ENCODE peak calls at places on chromosomes 12 and 14, in seven cellular contexts. B is Peyer's patch; O is coronary artery; T is endothelial cell of umbilical vein; R is A549; I is activated gamma-delta T cell treated with anti-CD3 and anti-CD28 coated beads, Interleukin-2, amount 50 U/mL, for 16 hours; Y is T-helper 17 cell. S is an unnamed sample.

GRCh38 chr14:24369463-24369862 is 1.5 kb downstream of the NFATC4 start:
- DNase-seq in R (no peak), T (no peak), O (no peak), Y (no peak), B (no peak), I (no peak), S (no peak)

GRCh38 chr12:89225401-89225800 is 126.9 kb downstream of the DUSP6 start:
- DNase-seq in O (no peak), B (peak), R (no peak), T (peak), I (peak), Y (peak), S (peak)

GRCh38 chr14:49545071-49545470 is 41.1 kb downstream of the RPS29 start:
- DNase-seq in Y (no peak), T (no peak), I (no peak), R (no peak), O (no peak), B (no peak), S (no peak)

GRCh38 chr14:93126124-93126523 is 10.4 kb upstream of the ITPK1 start:
- DNase-seq in Y (no peak), R (no peak), B (no peak), I (no peak), T (no peak), O (no peak), S (peak)

GRCh38 chr12:20050166-20050565 is 318.2 kb upstream of the PDE3A start:
- DNase-seq in I (no peak), O (no peak), R (no peak), T (peak), B (no peak), Y (no peak), S (no peak)

GRCh38 chr12:126248871-126249403 is 1183.7 kb downstream of the AACS start:
- DNase-seq in O (no peak), B (no peak), Y (no peak), R (no peak), I (no peak), T (no peak), S (no peak)

GRCh38 chr12:22615963-22616501 is 8.9 kb upstream of the ETNK1 start:
- DNase-seq in T (no peak), R (no peak), B (no peak), I (no peak), O (no peak), Y (no peak), S (no peak)

GRCh38 chr14:73786942-73787759 is 64.5 kb upstream of the PTGR2 start:
- DNase-seq in O (peak), Y (peak), B (peak), T (peak), R (no peak), I (no peak), S (peak)

GRCh38 chr14:71165121-71165574 is 257.9 kb downstream of the PCNX1 start:
- DNase-seq in T (no peak), R (no peak), I (no peak), Y (no peak), B (peak), O (no peak), S (no peak)

GRCh38 chr14:62162998-62163589 is 400.9 kb downstream of the SNAPC1 start:
- DNase-seq in B (no peak), Y (no peak), T (peak), O (no peak), R (peak), I (no peak), S (no peak)

GRCh38 chr12:47838286-47838931 is 18.7 kb upstream of the HDAC7 start:
- DNase-seq in B (no peak), I (no peak), T (peak), R (peak), Y (no peak), O (peak), S (no peak)

GRCh38 chr12:52873832-52874572 is 25.2 kb upstream of the KRT78 start:
- DNase-seq in O (peak), T (peak), B (peak), I (no peak), R (peak), Y (no peak), S (peak)

GRCh38 chr14:56745091-56745490 is 65.2 kb downstream of the OTX2 start:
- DNase-seq in R (no peak), B (no peak), Y (no peak), T (no peak), O (no peak), I (no peak), S (no peak)

GRCh38 chr12:6224550-6224949 is 24.4 kb downstream of the CD9 start:
- DNase-seq in T (peak), Y (no peak), R (no peak), I (no peak), O (peak), B (no peak), S (peak)

GRCh38 chr12:45893240-45893639 is 97.1 kb downstream of the SCAF11 start:
- DNase-seq in I (no peak), O (no peak), Y (no peak), R (no peak), T (no peak), B (no peak), S (no peak)

GRCh38 chr12:106753526-106753925 is 21.0 kb upstream of the RIC8B start:
- DNase-seq in I (peak), T (no peak), Y (peak), B (peak), R (no peak), O (no peak), S (no peak)

GRCh38 chr12:9864913-9865675 is 4.1 kb downstream of the CLEC2B start:
- DNase-seq in O (no peak), R (no peak), I (no peak), B (no peak), T (no peak), Y (no peak), S (no peak)

GRCh38 chr12:76558684-76559276 is 791 bp downstream of the OSBPL8 start:
- DNase-seq in R (peak), T (peak), O (no peak), I (peak), B (peak), Y (peak), S (peak)

GRCh38 chr14:24052656-24053547 is 1.1 kb downstream of the CARMIL3 start:
- DNase-seq in T (no peak), I (peak), O (no peak), R (no peak), Y (no peak), B (no peak), S (peak)

GRCh38 chr12:1800646-1801284 is 19.6 kb upstream of the LRTM2 start:
- DNase-seq in Y (no peak), I (no peak), B (peak), R (peak), O (peak), T (peak), S (no peak)

GRCh38 chr12:8894986-8895385 is 19.3 kb upstream of the PHC1 start:
- DNase-seq in B (no peak), T (no peak), R (no peak), O (no peak), I (no peak), Y (no peak), S (no peak)

GRCh38 chr12:116642101-116642500 is 82.9 kb downstream of the MAP1LC3B2 start:
- DNase-seq in B (no peak), I (no peak), T (no peak), Y (no peak), R (no peak), O (no peak), S (no peak)